ENCODE peak calls at places on chromosomes 5 and 9, in seven cellular contexts. R is activated naive CD4-positive, alpha-beta T cell treated with anti-CD3 and anti-CD28 coated beads for 36 hours; K is globus pallidus; U is putamen; X is stimulated activated CD8-positive, alpha-beta memory T cell treated with anti-CD3 and anti-CD28 coated beads, Interleukin-12 subunit alpha, Interleukin-12 subunit beta, amount 100 ng/mL, for 1 hour; D is DMS 273 treated with DMSO at 0.1 percent for 48 hours; T is DMS79. B is an unnamed sample.

GRCh38 chr5:164422400-164422799 is 917.0 kb downstream of the MAT2B start:
- DNase-seq in X (no peak), U (no peak), T (no peak), R (no peak), K (no peak), D (no peak), B (no peak)

GRCh38 chr9:18473551-18474279 is at the start of gene ADAMTSL1:
- DNase-seq in R (no peak), T (no peak), K (peak; percentile 66), D (no peak), X (no peak), U (peak; percentile 49), B (peak; percentile 34)

GRCh38 chr9:134626576-134627416 is 14.8 kb upstream of the COL5A1 start:
- DNase-seq in R (no peak), X (no peak), T (no peak), U (no peak), K (no peak), D (no peak), B (no peak)

GRCh38 chr5:107633171-107633901 is 37.4 kb downstream of the EFNA5 start:
- DNase-seq in X (no peak), T (no peak), U (no peak), R (no peak), D (no peak), K (no peak), B (no peak)

GRCh38 chr9:88998911-88999310 is 7.6 kb downstream of the S1PR3 start:
- DNase-seq in U (no peak), T (no peak), K (peak; percentile 42), X (no peak), D (no peak), R (no peak), B (peak; percentile 36)

GRCh38 chr5:179427676-179428056 is 82.4 kb upstream of the ADAMTS2 start:
- DNase-seq in U (no peak), T (no peak), K (no peak), D (no peak), X (no peak), R (no peak), B (no peak)

GRCh38 chr5:88944751-88945507 is 61.9 kb upstream of the MEF2C start:
- DNase-seq in K (no peak), X (no peak), T (no peak), U (no peak), D (no peak), R (no peak), B (no peak)

GRCh38 chr5:180523629-180524466 is 29.7 kb downstream of the CNOT6 start:
- DNase-seq in T (no peak), K (no peak), D (no peak), X (no peak), R (no peak), U (no peak), B (no peak)

GRCh38 chr5:136375920-136376319 is 10.6 kb upstream of the TRPC7 start:
- DNase-seq in X (no peak), U (no peak), R (no peak), K (no peak), D (no peak), T (peak; percentile 11), B (no peak)

GRCh38 chr5:73094415-73094814 is 26.0 kb upstream of the TMEM171 start:
- DNase-seq in K (no peak), R (no peak), D (no peak), U (no peak), X (no peak), T (no peak), B (no peak)

GRCh38 chr5:11658341-11658740 is 245.9 kb downstream of the CTNND2 start:
- DNase-seq in U (no peak), R (no peak), D (no peak), X (no peak), K (no peak), T (no peak), B (no peak)

GRCh38 chr9:80720579-80720978 is 968.8 kb downstream of the TLE1 start:
- DNase-seq in K (no peak), X (no peak), D (no peak), U (no peak), R (no peak), T (no peak), B (no peak)

GRCh38 chr5:87069974-87070608 is 197.6 kb upstream of the RASA1 start:
- DNase-seq in U (no peak), K (peak; percentile 53), R (peak; percentile 10), T (no peak), X (no peak), D (no peak), B (no peak)

GRCh38 chr5:68805427-68805826 is 288.4 kb upstream of the SLC30A5 start:
- DNase-seq in T (no peak), K (no peak), X (no peak), R (no peak), U (no peak), D (no peak), B (no peak)

GRCh38 chr5:367358-368130 is 46.0 kb downstream of the AHRR start:
- DNase-seq in X (no peak), U (no peak), D (no peak), R (no peak), K (no peak), T (no peak), B (no peak)

GRCh38 chr5:79236970-79237734 is 1.2 kb downstream of the JMY start:
- DNase-seq in R (peak; percentile 62), U (peak; percentile 9), X (no peak), D (no peak), T (no peak), K (peak; percentile 23), B (peak; percentile 20)

GRCh38 chr5:151738125-151738848 is 20.1 kb downstream of the ATOX1 start:
- DNase-seq in D (no peak), X (no peak), R (no peak), K (no peak), U (no peak), T (no peak), B (no peak)

GRCh38 chr5:71907001-71907564 is 188.0 kb downstream of the CARTPT start:
- DNase-seq in R (no peak), X (no peak), T (no peak), K (no peak), U (no peak), D (peak; percentile 46), B (no peak)

GRCh38 chr5:157387683-157388093 is 72.3 kb upstream of the NIPAL4 start:
- DNase-seq in U (peak; percentile 76), K (no peak), T (no peak), X (no peak), R (no peak), D (peak; percentile 46), B (peak; percentile 84)

GRCh38 chr5:139642891-139643871 is 5.0 kb upstream of the CXXC5 start:
- DNase-seq in K (no peak), X (no peak), R (peak; percentile 4), T (no peak), U (no peak), D (no peak), B (no peak)

GRCh38 chr5:74032617-74033016 is 406.6 kb downstream of the ARHGEF28 start:
- DNase-seq in T (no peak), X (no peak), R (no peak), K (no peak), D (no peak), U (no peak), B (no peak)

GRCh38 chr9:106718996-106719395 is 144.0 kb upstream of the ZNF462 start:
- DNase-seq in K (no peak), U (no peak), D (no peak), R (no peak), X (no peak), T (no peak), B (no peak)

GRCh38 chr9:88805217-88805943 is 185.9 kb upstream of the S1PR3 start:
- DNase-seq in T (no peak), X (no peak), K (no peak), R (no peak), U (no peak), D (no peak), B (no peak)

GRCh38 chr5:172830876-172831662 is 3.0 kb upstream of the ERGIC1 start:
- DNase-seq in R (no peak), X (no peak), D (no peak), T (no peak), K (no peak), U (no peak), B (no peak)

GRCh38 chr5:127909078-127909477 is 174.5 kb upstream of the SLC12A2 start:
- DNase-seq in T (no peak), K (no peak), X (no peak), D (no peak), R (peak; percentile 23), U (no peak), B (peak; percentile 9)